ENCODE peak calls at places on chromosomes 16 and 17, in six cellular contexts. C, D, X, Y, T and Z are unnamed samples.

GRCh38 chr17:73301359-73301758 is 10.4 kb downstream of the CDC42EP4 start:
- DNase-seq in D (no peak), X (no peak), C (no peak), Y (no peak), T (no peak), Z (no peak)

GRCh38 chr17:77364381-77364911 is 223.7 kb downstream of the SEC14L1 start:
- DNase-seq in C (no peak), Y (peak), X (no peak), T (no peak), D (no peak), Z (no peak)

GRCh38 chr17:28725166-28725659 is 820 bp downstream of the TLCD1 start:
- DNase-seq in X (no peak), C (no peak), T (no peak), Y (no peak), D (no peak), Z (no peak)

GRCh38 chr16:85047867-85048455 is 20.4 kb downstream of the KIAA0513 start:
- DNase-seq in D (peak), T (no peak), C (no peak), Y (no peak), X (no peak), Z (no peak)

GRCh38 chr16:65746941-65747340 is 619.5 kb upstream of the CDH5 start:
- DNase-seq in C (no peak), D (no peak), T (no peak), X (no peak), Y (no peak), Z (no peak)

GRCh38 chr17:29162082-29162908 is 17.9 kb downstream of the MYO18A start:
- DNase-seq in Y (peak), X (no peak), T (no peak), D (no peak), C (no peak), Z (no peak)

GRCh38 chr17:15377200-15377599 is 35.8 kb upstream of the TEKT3 start:
- DNase-seq in T (no peak), X (no peak), Y (no peak), D (no peak), C (no peak), Z (no peak)

GRCh38 chr16:7577588-7577987 is 244.9 kb downstream of the RBFOX1 start:
- DNase-seq in X (no peak), Y (no peak), C (peak), T (no peak), D (no peak), Z (no peak)

GRCh38 chr16:67001159-67001486 is 12.7 kb downstream of the CES4A start:
- DNase-seq in Y (no peak), X (no peak), C (no peak), D (no peak), T (no peak), Z (no peak)

GRCh38 chr17:32486701-32487459 is at the start of gene CDK5R1:
- DNase-seq in T (peak), X (peak), C (no peak), Y (peak), D (peak), Z (no peak)

GRCh38 chr16:24156777-24157176 is 99.4 kb upstream of the CACNG3 start:
- DNase-seq in T (no peak), D (no peak), C (no peak), Y (no peak), X (no peak), Z (no peak)

GRCh38 chr16:24149102-24149501 is 107.0 kb upstream of the CACNG3 start:
- DNase-seq in C (no peak), T (no peak), X (no peak), Y (no peak), D (no peak), Z (no peak)

GRCh38 chr16:24151482-24151939 is 104.6 kb upstream of the CACNG3 start:
- DNase-seq in Y (no peak), T (no peak), D (no peak), X (no peak), C (no peak), Z (no peak)

GRCh38 chr16:24150282-24150681 is 105.9 kb upstream of the CACNG3 start:
- DNase-seq in C (no peak), X (no peak), D (no peak), Y (no peak), T (no peak), Z (no peak)

GRCh38 chr16:24152826-24153225 is 103.3 kb upstream of the CACNG3 start:
- DNase-seq in T (no peak), C (no peak), X (no peak), D (no peak), Y (no peak), Z (no peak)
- TF ChIP-seq POLR2A in T (no peak), C (no peak), X (no peak), D (no peak), Y (no peak), Z (no peak)

DNA sequence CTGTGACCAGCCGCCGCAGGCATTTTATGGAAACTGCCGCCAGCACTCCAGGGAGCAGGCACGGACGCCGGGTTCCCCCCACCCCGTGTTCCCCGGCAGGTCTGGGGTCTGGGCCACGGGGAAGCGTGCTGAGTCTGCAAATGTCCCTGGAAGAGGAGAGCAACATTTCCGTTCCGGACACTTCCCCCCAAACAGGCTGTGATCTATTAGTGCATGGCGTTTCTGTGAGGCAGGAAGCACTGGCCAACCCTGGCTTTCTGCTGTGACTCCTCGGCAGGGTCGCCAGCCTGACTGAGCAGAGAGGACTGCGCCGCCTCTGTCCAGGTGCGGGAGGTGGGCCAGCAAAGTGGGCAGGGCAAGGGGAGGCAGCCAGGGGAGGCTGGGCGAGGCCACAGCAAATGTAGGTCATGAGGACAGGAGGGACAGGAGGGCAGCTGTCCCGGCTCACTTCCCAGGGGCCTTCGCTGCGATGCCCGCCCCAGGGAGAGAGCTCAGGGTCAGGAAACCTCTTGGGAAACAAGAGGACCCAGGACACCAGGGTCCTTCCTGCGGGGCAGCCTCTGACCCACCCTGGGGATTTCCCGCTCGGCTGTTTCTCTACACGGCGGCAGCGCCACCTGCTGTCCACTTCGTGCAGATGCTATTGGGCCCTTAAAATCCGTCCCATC is 9.5 kb downstream of the FOXF1 start:
- DNase-seq in C (no peak), X (peak), T (peak), D (peak), Y (peak), Z (no peak)
- TF ChIP-seq CTCF in C (peak), X (peak), T (peak), D (peak), Y (peak), Z (peak)

GRCh38 chr16:68470461-68471150 is 22.3 kb upstream of the SMPD3 start:
- DNase-seq in C (peak), X (peak), D (peak), Y (no peak), T (no peak), Z (peak)
- TF ChIP-seq POLR2A in C (no peak), X (no peak), D (no peak), Y (no peak), T (no peak), Z (no peak)

GRCh38 chr16:19886061-19886792 is 1.6 kb upstream of the GPRC5B start:
- DNase-seq in X (peak), Y (peak), T (peak), C (no peak), D (peak), Z (peak)
- TF ChIP-seq CTCF in X (peak), Y (peak), T (peak), C (peak), D (peak), Z (no peak)

GRCh38 chr17:74442670-74443515 is 11.0 kb downstream of the GPRC5C start:
- DNase-seq in C (peak), D (peak), T (peak), X (peak), Y (peak), Z (peak)
- TF ChIP-seq POLR2A in C (peak), D (peak), T (no peak), X (peak), Y (peak), Z (no peak)

GRCh38 chr16:50902457-50902856 is 160.6 kb downstream of the CYLD start:
- DNase-seq in Y (no peak), X (no peak), D (no peak), C (no peak), T (no peak), Z (no peak)
- TF ChIP-seq CTCF in Y (no peak), X (no peak), D (no peak), C (no peak), T (no peak), Z (no peak)

GRCh38 chr17:41812176-41813038 is at the start of gene FKBP10:
- DNase-seq in C (peak), X (peak), T (peak), Y (peak), D (peak), Z (peak)
- TF ChIP-seq POLR2A in C (no peak), X (no peak), T (no peak), Y (no peak), D (no peak), Z (no peak)

GRCh38 chr17:82615084-82616020 is 32.9 kb downstream of the WDR45B start:
- DNase-seq in C (no peak), Y (no peak), T (peak), D (no peak), X (no peak), Z (no peak)
- TF ChIP-seq CTCF in C (no peak), Y (no peak), T (no peak), D (no peak), X (no peak), Z (no peak)

GRCh38 chr17:42623732-42624596 is 14.5 kb downstream of the TUBG1 start:
- DNase-seq in Y (peak), T (no peak), X (no peak), C (peak), D (peak), Z (peak)
- TF ChIP-seq POLR2A in Y (no peak), T (no peak), X (no peak), C (no peak), D (no peak), Z (no peak)

GRCh38 chr16:76268824-76269223 is 8.4 kb upstream of the CNTNAP4 start:
- DNase-seq in Y (no peak), D (no peak), C (no peak), T (no peak), X (no peak), Z (no peak)

DNA sequence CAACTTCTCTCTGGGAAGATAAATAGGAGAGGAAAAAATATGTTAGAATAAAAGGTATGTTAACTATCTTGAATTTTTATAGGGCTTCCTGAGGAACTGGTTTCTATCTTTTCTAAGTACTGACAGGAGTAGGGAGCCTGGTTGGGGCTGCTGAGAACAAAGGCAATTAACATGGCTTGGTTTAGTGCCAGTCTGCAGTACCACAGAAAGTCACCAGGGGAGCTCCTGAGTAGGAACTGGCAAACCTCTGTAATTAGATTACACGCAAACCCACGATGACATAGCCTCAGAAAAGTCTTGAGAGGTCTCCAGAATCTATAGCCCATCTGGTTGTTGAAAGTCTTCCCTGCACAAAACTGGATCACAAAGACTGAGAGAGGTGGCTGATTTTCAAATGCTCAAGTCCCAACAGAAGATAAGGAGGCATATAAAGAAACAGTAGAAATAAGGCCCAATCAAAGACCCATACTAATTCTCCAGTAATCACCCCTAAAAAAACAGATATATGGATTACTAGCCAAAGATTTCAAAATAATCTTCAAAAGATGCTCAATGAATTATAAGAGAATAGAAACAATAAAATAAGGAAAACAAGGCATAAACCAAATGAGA is 11.7 kb upstream of the CNTNAP4 start:
- DNase-seq in X (no peak), Y (peak), C (no peak), D (peak), T (no peak), Z (no peak)
- TF ChIP-seq CTCF in X (peak), Y (peak), C (no peak), D (no peak), T (no peak), Z (no peak)